ENCODE peak calls at places on chromosomes 2 and 18, in nine cellular contexts. N is kidney, L is astrocyte of the cerebellum, J is fibroblast of pulmonary artery, T is tibial artery, M is fibroblast of lung, A is NB4, H is neural crest cell, B is epithelial cell of proximal tubule. P is an unnamed sample.

GRCh38 chr2:218888341-218888740 is 7.7 kb downstream of the WNT10A start:
- DNase-seq in N (no peak), J (no peak), M (no peak), H (no peak), L (no peak), B (no peak), T (no peak), A (no peak), P (no peak)

GRCh38 chr2:215354771-215355695 is 43.2 kb downstream of the ATIC start:
- DNase-seq in J (peak; percentile 74), H (no peak), A (no peak), L (no peak), B (no peak), M (peak; percentile 78), T (no peak), N (no peak), P (no peak)

GRCh38 chr2:175612280-175612679 is 389.8 kb downstream of the LNPK start:
- DNase-seq in J (no peak), M (no peak), N (no peak), B (no peak), T (no peak), L (no peak), A (peak; percentile 63), H (no peak), P (no peak)

GRCh38 chr2:126657636-126658315 is 1.8 kb downstream of the GYPC start:
- DNase-seq in T (peak; percentile 79), A (peak; percentile 99), N (peak; percentile 96), H (peak; percentile 49), M (peak; percentile 98), J (peak; percentile 98), L (peak; percentile 93), B (peak; percentile 60), P (peak; percentile 36)

GRCh38 chr2:24708537-24709152 is 84.5 kb downstream of the PTRHD1 start:
- DNase-seq in N (no peak), H (no peak), L (no peak), A (no peak), J (peak; percentile 52), M (peak; percentile 49), B (no peak), T (no peak), P (no peak)

GRCh38 chr18:79853993-79854364 is 56.2 kb downstream of the KCNG2 start:
- DNase-seq in N (no peak), A (no peak), H (no peak), T (no peak), L (no peak), M (no peak), B (no peak), J (no peak), P (no peak)

GRCh38 chr2:220949476-220949875 is 622.6 kb downstream of the EPHA4 start:
- DNase-seq in L (no peak), B (no peak), J (no peak), A (no peak), H (no peak), N (no peak), T (no peak), M (peak; percentile 64), P (no peak)

GRCh38 chr18:22439447-22439846 is 21.7 kb upstream of the CTAGE1 start:
- DNase-seq in J (peak; percentile 59), L (no peak), N (no peak), A (no peak), B (no peak), M (peak; percentile 51), T (no peak), H (no peak), P (no peak)

GRCh38 chr2:69628325-69629038 is 15.1 kb downstream of the AAK1 start:
- DNase-seq in T (no peak), L (no peak), B (no peak), J (no peak), A (peak; percentile 75), N (no peak), H (no peak), M (no peak), P (no peak)

GRCh38 chr2:111624401-111625156 is 259.4 kb downstream of the ANAPC1 start:
- DNase-seq in M (peak; percentile 69), B (no peak), L (no peak), J (peak; percentile 95), H (no peak), A (peak; percentile 87), N (no peak), T (no peak), P (no peak)

GRCh38 chr2:105737980-105738657 is 6.6 kb upstream of the NCK2 start:
- DNase-seq in J (no peak), A (no peak), B (no peak), H (no peak), L (no peak), M (no peak), N (no peak), T (no peak), P (no peak)

GRCh38 chr2:54456526-54457325 is 599 bp downstream of the SPTBN1 start:
- DNase-seq in N (peak; percentile 75), M (peak; percentile 41), L (no peak), T (no peak), A (peak; percentile 60), H (peak; percentile 37), B (no peak), J (peak; percentile 44), P (peak; percentile 73)

GRCh38 chr2:43343573-43344304 is 117.3 kb upstream of the ZFP36L2 start:
- DNase-seq in J (peak; percentile 91), M (peak; percentile 95), T (peak; percentile 92), L (peak; percentile 95), H (no peak), N (no peak), A (no peak), B (peak; percentile 57), P (no peak)

GRCh38 chr2:43346619-43347018 is 120.2 kb upstream of the ZFP36L2 start:
- DNase-seq in J (no peak), T (no peak), B (no peak), A (no peak), L (no peak), H (no peak), N (no peak), M (no peak), P (no peak)

GRCh38 chr2:43344911-43345373 is 118.5 kb upstream of the ZFP36L2 start:
- DNase-seq in H (no peak), L (no peak), A (no peak), T (no peak), J (no peak), B (no peak), N (no peak), M (no peak), P (no peak)

GRCh38 chr2:43345872-43346271 is 119.5 kb upstream of the ZFP36L2 start:
- DNase-seq in A (no peak), J (no peak), N (no peak), B (no peak), H (no peak), L (no peak), T (no peak), M (no peak), P (no peak)

DNA sequence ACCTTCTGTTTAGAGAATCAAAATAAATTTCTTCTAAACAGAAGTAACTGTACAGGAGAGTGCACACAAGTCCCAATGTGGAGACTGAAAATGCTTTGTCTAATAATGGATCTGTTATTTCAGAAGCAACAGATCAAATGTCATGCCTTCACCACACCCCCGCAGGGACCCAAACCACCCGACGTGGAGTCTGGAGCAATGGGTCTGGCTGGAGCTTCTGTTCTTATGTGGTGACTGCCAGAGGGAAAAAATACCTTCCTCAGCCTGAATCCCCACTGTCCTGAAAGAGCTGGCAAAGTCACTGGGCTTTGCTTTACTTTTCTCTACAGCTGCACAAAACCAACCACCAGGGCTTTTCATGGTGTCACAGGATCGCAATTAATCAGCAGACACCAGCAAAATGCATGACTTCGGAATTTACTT is 119.0 kb upstream of the ZFP36L2 start:
- DNase-seq in N (no peak), L (peak; percentile 71), J (no peak), A (no peak), T (peak; percentile 69), H (no peak), B (no peak), M (peak; percentile 53), P (no peak)
- TF ChIP-seq CTCF in N (no peak), L (peak; percentile 29), J (peak; percentile 1), A (no peak), T (peak; percentile 30), H (peak; percentile 51), B (no peak), M (no peak), P (no peak)

GRCh38 chr2:46555011-46555410 is 75.6 kb downstream of the TMEM247 start:
- DNase-seq in J (no peak), L (no peak), B (no peak), H (peak; percentile 16), N (no peak), M (no peak), A (peak; percentile 36), T (no peak), P (peak; percentile 30)
- TF ChIP-seq CTCF in J (peak; percentile 30), L (peak; percentile 18), B (peak; percentile 57), H (peak; percentile 55), N (peak; percentile 16), M (peak; percentile 34), A (peak; percentile 52), T (peak; percentile 6), P (peak; percentile 65)

GRCh38 chr2:130985206-130985779 is 108.0 kb downstream of the FAM168B start:
- DNase-seq in H (no peak), T (no peak), L (no peak), M (no peak), A (peak; percentile 23), B (no peak), J (no peak), N (no peak), P (no peak)
- TF ChIP-seq CTCF in H (no peak), T (no peak), L (no peak), M (no peak), A (no peak), B (no peak), J (no peak), N (no peak), P (no peak)

DNA sequence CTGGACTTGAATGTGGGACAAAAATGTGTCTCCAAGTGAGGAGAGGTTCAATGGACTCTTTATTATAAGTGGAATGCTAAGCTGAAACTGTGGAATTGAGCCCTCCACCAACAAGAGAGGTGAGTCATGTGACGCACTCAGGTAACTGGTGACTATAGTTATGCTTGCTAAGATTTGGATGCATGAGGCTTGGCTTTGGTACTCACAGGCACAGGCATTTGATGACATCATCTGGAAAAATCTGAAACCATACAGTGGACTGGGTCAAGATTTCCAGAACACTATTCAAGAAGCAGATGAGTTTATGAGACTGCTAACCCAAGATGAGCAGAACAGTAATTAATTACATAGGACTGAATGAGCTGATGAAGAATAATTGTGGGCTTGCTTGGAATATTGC is 15.7 kb upstream of the SULT1C3 start:
- DNase-seq in M (no peak), N (no peak), T (no peak), J (no peak), H (no peak), B (no peak), A (no peak), L (no peak), P (no peak)
- TF ChIP-seq CTCF in M (no peak), N (no peak), T (no peak), J (no peak), H (no peak), B (no peak), A (no peak), L (no peak), P (no peak)